ENCODE peak calls at places on chromosomes 5 and 9, in nine cellular contexts. Y is omental fat pad, P is AML-193, I is GM04503, N is Right ventricle myocardium superior, S is AG09309, O is HFF-Myc, M is T-cell, T is ecto neural progenitor cell. A is an unnamed sample.

GRCh38 chr9:107036367-107036766 is 173.4 kb downstream of the ZNF462 start:
- DNase-seq in Y (no peak), T (no peak), P (no peak), N (no peak), M (no peak), O (no peak), I (no peak), S (no peak), A (no peak)

GRCh38 chr5:159099049-159099760 is 511 bp downstream of the EBF1 start:
- DNase-seq in Y (no peak), I (no peak), S (peak), T (peak), O (no peak), P (no peak), N (peak), M (no peak), A (peak)

GRCh38 chr5:139513852-139514485 is 31.4 kb upstream of the STING1 start:
- DNase-seq in P (no peak), Y (no peak), N (no peak), O (no peak), T (no peak), M (no peak), I (no peak), S (no peak), A (no peak)

GRCh38 chr5:78008356-78008967 is 232.3 kb upstream of the TBCA start:
- DNase-seq in Y (no peak), M (no peak), T (no peak), I (no peak), P (peak), N (no peak), S (peak), O (peak), A (peak)

GRCh38 chr5:40490464-40491083 is 189.1 kb upstream of the PTGER4 start:
- DNase-seq in Y (no peak), T (no peak), N (no peak), O (no peak), P (peak), M (no peak), S (no peak), I (no peak), A (no peak)

GRCh38 chr9:110842169-110842568 is 173.6 kb downstream of the MUSK start:
- DNase-seq in N (no peak), O (no peak), M (no peak), S (no peak), T (no peak), Y (no peak), P (no peak), I (no peak), A (no peak)

GRCh38 chr9:21615018-21615417 is 132.9 kb upstream of the IFNE start:
- DNase-seq in T (no peak), O (no peak), I (no peak), Y (no peak), S (no peak), N (no peak), M (no peak), P (no peak), A (no peak)

GRCh38 chr5:113274836-113275414 is 159.9 kb downstream of the TSSK1B start:
- DNase-seq in M (no peak), T (peak), Y (no peak), S (no peak), P (no peak), O (no peak), I (no peak), N (no peak), A (no peak)

GRCh38 chr9:125325821-125326220 is 64.2 kb downstream of the GAPVD1 start:
- DNase-seq in I (no peak), S (no peak), M (no peak), N (no peak), T (no peak), Y (no peak), O (no peak), P (no peak), A (no peak)

GRCh38 chr5:142323480-142324376 is 1.1 kb downstream of the SPRY4 start:
- DNase-seq in P (no peak), Y (no peak), I (no peak), O (no peak), N (peak), T (peak), M (no peak), S (no peak), A (peak)

GRCh38 chr5:96781031-96781733 is 26.6 kb downstream of the ERAP1 start:
- DNase-seq in O (no peak), P (no peak), I (peak), N (no peak), T (no peak), Y (no peak), S (peak), M (no peak), A (no peak)

GRCh38 chr5:168114444-168115017 is 176.9 kb upstream of the WWC1 start:
- DNase-seq in S (no peak), M (no peak), O (no peak), Y (no peak), P (peak), I (no peak), T (peak), N (no peak), A (peak)

GRCh38 chr5:1661311-1661710 is 137.6 kb upstream of the LPCAT1 start:
- DNase-seq in P (no peak), N (peak), T (peak), S (no peak), I (no peak), O (no peak), M (no peak), Y (no peak), A (no peak)

GRCh38 chr9:116155700-116156045 is 2.1 kb downstream of the PAPPA start:
- DNase-seq in T (no peak), O (no peak), N (no peak), M (no peak), Y (no peak), S (no peak), I (no peak), P (no peak), A (no peak)

GRCh38 chr5:173534031-173534430 is 82.4 kb downstream of the BOD1 start:
- DNase-seq in M (no peak), Y (no peak), O (no peak), T (no peak), P (no peak), N (no peak), I (no peak), S (no peak), A (no peak)

GRCh38 chr5:36444582-36444999 is 142.9 kb upstream of the RANBP3L start:
- DNase-seq in S (no peak), P (no peak), M (no peak), O (no peak), I (no peak), N (peak), Y (no peak), T (no peak), A (no peak)

GRCh38 chr9:5443845-5444244 is 6.1 kb upstream of the PLGRKT start:
- DNase-seq in O (no peak), I (no peak), T (no peak), N (no peak), M (no peak), S (no peak), P (no peak), Y (no peak), A (peak)

GRCh38 chr9:136304456-136304855 is 562 bp upstream of the CCDC187 start:
- DNase-seq in I (no peak), S (no peak), P (no peak), T (no peak), N (no peak), O (no peak), Y (no peak), M (no peak), A (no peak)

GRCh38 chr9:78004478-78005229 is 27.0 kb downstream of the GNAQ start:
- DNase-seq in Y (no peak), N (no peak), M (no peak), P (peak), S (no peak), O (no peak), I (no peak), T (no peak), A (peak)

GRCh38 chr9:88824711-88825110 is 166.6 kb upstream of the S1PR3 start:
- DNase-seq in O (no peak), P (peak), M (no peak), S (no peak), Y (no peak), N (no peak), I (no peak), T (no peak), A (no peak)

GRCh38 chr5:154191467-154192261 is 1.1 kb downstream of the GALNT10 start:
- DNase-seq in S (no peak), P (no peak), T (no peak), Y (no peak), O (no peak), I (no peak), N (no peak), M (no peak), A (peak)

GRCh38 chr5:60544162-60544561 is 155.8 kb downstream of the DEPDC1B start:
- DNase-seq in M (no peak), Y (no peak), S (no peak), N (no peak), T (no peak), I (no peak), P (no peak), O (no peak), A (no peak)

GRCh38 chr5:150671509-150672236 is 10.6 kb downstream of the MYOZ3 start:
- DNase-seq in T (peak), M (no peak), P (peak), I (no peak), O (no peak), N (no peak), Y (no peak), S (no peak), A (no peak)

GRCh38 chr5:124869481-124870033 is 123.1 kb upstream of the ZNF608 start:
- DNase-seq in T (no peak), M (no peak), I (no peak), S (no peak), Y (no peak), N (no peak), P (no peak), O (no peak), A (no peak)

GRCh38 chr5:163407034-163407652 is 30.3 kb upstream of the CCNG1 start:
- DNase-seq in S (peak), I (no peak), T (no peak), Y (no peak), P (peak), M (no peak), N (no peak), O (no peak), A (peak)

GRCh38 chr5:82806513-82806912 is 270.7 kb downstream of the TMEM167A start:
- DNase-seq in S (no peak), Y (no peak), T (no peak), N (no peak), I (no peak), O (no peak), M (no peak), P (no peak), A (no peak)

GRCh38 chr5:117652001-117652639 is 1077.5 kb upstream of the SEMA6A start:
- DNase-seq in M (no peak), P (no peak), T (no peak), S (no peak), Y (no peak), O (no peak), N (no peak), I (no peak), A (no peak)

GRCh38 chr9:132185164-132186009 is 23.5 kb downstream of the NTNG2 start:
- DNase-seq in Y (no peak), N (no peak), P (no peak), O (no peak), M (no peak), T (no peak), I (no peak), S (no peak), A (no peak)

A was measured in OCI-M1.